ENCODE peak calls at places on chromosomes 1 and 21, in seven cellular contexts. One of them, this sample, is unnamed.

GRCh38 chr1:34845131-34845901 is 14.2 kb downstream of the SMIM12 start:
- DNase-seq in Caco-2: no peak
- DNase-seq in lower lobe of right lung: no peak
- DNase-seq in upper lobe of left lung: no peak
- DNase-seq in mammary epithelial cell: no peak
- DNase-seq in OCI-LY7: no peak
- DNase-seq in brain microvascular endothelial cell: no peak
- DNase-seq in this sample: no peak

GRCh38 chr1:181033128-181033798 is 520 bp upstream of the MR1 start:
- DNase-seq in Caco-2: no peak
- DNase-seq in lower lobe of right lung: peak; percentile 57
- DNase-seq in upper lobe of left lung: no peak
- DNase-seq in mammary epithelial cell: peak; percentile 90
- DNase-seq in OCI-LY7: peak; percentile 63
- DNase-seq in brain microvascular endothelial cell: peak; percentile 10
- DNase-seq in this sample: peak; percentile 64

GRCh38 chr1:208432346-208432745 is 188.2 kb upstream of the PLXNA2 start:
- DNase-seq in Caco-2: no peak
- DNase-seq in lower lobe of right lung: no peak
- DNase-seq in upper lobe of left lung: no peak
- DNase-seq in mammary epithelial cell: no peak
- DNase-seq in OCI-LY7: no peak
- DNase-seq in brain microvascular endothelial cell: no peak
- DNase-seq in this sample: no peak

GRCh38 chr1:5488448-5488847 is 503.8 kb downstream of the NPHP4 start:
- DNase-seq in Caco-2: no peak
- DNase-seq in lower lobe of right lung: no peak
- DNase-seq in upper lobe of left lung: no peak
- DNase-seq in mammary epithelial cell: no peak
- DNase-seq in OCI-LY7: no peak
- DNase-seq in brain microvascular endothelial cell: no peak
- DNase-seq in this sample: no peak

GRCh38 chr1:45329445-45329844 is 2.8 kb downstream of the HPDL start:
- DNase-seq in Caco-2: peak; percentile 90
- DNase-seq in lower lobe of right lung: no peak
- DNase-seq in upper lobe of left lung: no peak
- DNase-seq in mammary epithelial cell: no peak
- DNase-seq in OCI-LY7: no peak
- DNase-seq in brain microvascular endothelial cell: no peak
- DNase-seq in this sample: no peak

GRCh38 chr1:115596080-115596795 is 45.5 kb upstream of the VANGL1 start:
- DNase-seq in Caco-2: no peak
- DNase-seq in lower lobe of right lung: no peak
- DNase-seq in upper lobe of left lung: no peak
- DNase-seq in mammary epithelial cell: no peak
- DNase-seq in OCI-LY7: no peak
- DNase-seq in brain microvascular endothelial cell: peak; percentile 80
- DNase-seq in this sample: no peak

GRCh38 chr1:164823486-164824279 is 264.7 kb downstream of the PBX1 start:
- DNase-seq in Caco-2: no peak
- DNase-seq in lower lobe of right lung: no peak
- DNase-seq in upper lobe of left lung: no peak
- DNase-seq in mammary epithelial cell: no peak
- DNase-seq in OCI-LY7: no peak
- DNase-seq in brain microvascular endothelial cell: peak; percentile 48
- DNase-seq in this sample: no peak

GRCh38 chr1:3910769-3911520 is 10.9 kb upstream of the C1orf174 start:
- DNase-seq in Caco-2: peak; percentile 75
- DNase-seq in lower lobe of right lung: peak; percentile 78
- DNase-seq in upper lobe of left lung: peak; percentile 89
- DNase-seq in mammary epithelial cell: peak; percentile 52
- DNase-seq in OCI-LY7: peak; percentile 92
- DNase-seq in brain microvascular endothelial cell: peak; percentile 28
- DNase-seq in this sample: peak; percentile 62

GRCh38 chr21:18164933-18165332 is 79.7 kb upstream of the CHODL start:
- DNase-seq in Caco-2: no peak
- DNase-seq in lower lobe of right lung: no peak
- DNase-seq in upper lobe of left lung: no peak
- DNase-seq in mammary epithelial cell: no peak
- DNase-seq in OCI-LY7: no peak
- DNase-seq in brain microvascular endothelial cell: no peak
- DNase-seq in this sample: no peak

GRCh38 chr1:202684716-202685115 is 25.5 kb downstream of the SYT2 start:
- DNase-seq in Caco-2: no peak
- DNase-seq in lower lobe of right lung: no peak
- DNase-seq in upper lobe of left lung: no peak
- DNase-seq in mammary epithelial cell: no peak
- DNase-seq in OCI-LY7: no peak
- DNase-seq in brain microvascular endothelial cell: no peak
- DNase-seq in this sample: no peak

GRCh38 chr1:206909167-206909882 is 12.1 kb downstream of the IL24 start:
- DNase-seq in Caco-2: peak; percentile 50
- DNase-seq in lower lobe of right lung: peak; percentile 91
- DNase-seq in upper lobe of left lung: peak; percentile 96
- DNase-seq in mammary epithelial cell: peak; percentile 77
- DNase-seq in OCI-LY7: no peak
- DNase-seq in brain microvascular endothelial cell: no peak
- DNase-seq in this sample: no peak

GRCh38 chr1:238196516-238196915 is 305.8 kb upstream of the ZP4 start:
- DNase-seq in Caco-2: no peak
- DNase-seq in lower lobe of right lung: no peak
- DNase-seq in upper lobe of left lung: no peak
- DNase-seq in mammary epithelial cell: no peak
- DNase-seq in OCI-LY7: no peak
- DNase-seq in brain microvascular endothelial cell: no peak
- DNase-seq in this sample: no peak

GRCh38 chr1:43975249-43975961 is 645 bp downstream of the ATP6V0B start:
- DNase-seq in Caco-2: no peak
- DNase-seq in lower lobe of right lung: peak; percentile 91
- DNase-seq in upper lobe of left lung: no peak
- DNase-seq in mammary epithelial cell: peak; percentile 29
- DNase-seq in OCI-LY7: peak; percentile 55
- DNase-seq in brain microvascular endothelial cell: no peak
- DNase-seq in this sample: peak; percentile 58

GRCh38 chr1:27968692-27969091 is 8.9 kb downstream of the XKR8 start:
- DNase-seq in Caco-2: no peak
- DNase-seq in lower lobe of right lung: no peak
- DNase-seq in upper lobe of left lung: no peak
- DNase-seq in mammary epithelial cell: peak; percentile 90
- DNase-seq in OCI-LY7: no peak
- DNase-seq in brain microvascular endothelial cell: peak; percentile 92
- DNase-seq in this sample: no peak

GRCh38 chr1:240092301-240093119 is 827 bp downstream of the FMN2 start:
- DNase-seq in Caco-2: peak; percentile 38
- DNase-seq in lower lobe of right lung: no peak
- DNase-seq in upper lobe of left lung: peak; percentile 80
- DNase-seq in mammary epithelial cell: peak; percentile 4
- DNase-seq in OCI-LY7: no peak
- DNase-seq in brain microvascular endothelial cell: peak; percentile 57
- DNase-seq in this sample: no peak

GRCh38 chr1:162388615-162389014 is 7.1 kb downstream of the C1orf226 start:
- DNase-seq in Caco-2: no peak
- DNase-seq in lower lobe of right lung: no peak
- DNase-seq in upper lobe of left lung: peak; percentile 36
- DNase-seq in mammary epithelial cell: no peak
- DNase-seq in OCI-LY7: no peak
- DNase-seq in brain microvascular endothelial cell: no peak
- DNase-seq in this sample: no peak

GRCh38 chr1:176531896-176532892 is 69.2 kb downstream of the PAPPA2 start:
- DNase-seq in Caco-2: no peak
- DNase-seq in lower lobe of right lung: no peak
- DNase-seq in upper lobe of left lung: no peak
- DNase-seq in mammary epithelial cell: no peak
- DNase-seq in OCI-LY7: no peak
- DNase-seq in brain microvascular endothelial cell: no peak
- DNase-seq in this sample: no peak

GRCh38 chr1:179042700-179043099 is 17.0 kb downstream of the FAM20B start:
- DNase-seq in Caco-2: no peak
- DNase-seq in lower lobe of right lung: no peak
- DNase-seq in upper lobe of left lung: no peak
- DNase-seq in mammary epithelial cell: no peak
- DNase-seq in OCI-LY7: no peak
- DNase-seq in brain microvascular endothelial cell: no peak
- DNase-seq in this sample: no peak

GRCh38 chr1:36137776-36138175 is 11.5 kb downstream of the TRAPPC3 start:
- DNase-seq in Caco-2: no peak
- DNase-seq in lower lobe of right lung: no peak
- DNase-seq in upper lobe of left lung: no peak
- DNase-seq in mammary epithelial cell: no peak
- DNase-seq in OCI-LY7: no peak
- DNase-seq in brain microvascular endothelial cell: no peak
- DNase-seq in this sample: no peak

GRCh38 chr21:23968722-23969647 is 1638.3 kb downstream of the MRPL39 start:
- DNase-seq in Caco-2: peak; percentile 63
- DNase-seq in lower lobe of right lung: no peak
- DNase-seq in upper lobe of left lung: no peak
- DNase-seq in mammary epithelial cell: no peak
- DNase-seq in OCI-LY7: peak; percentile 8
- DNase-seq in brain microvascular endothelial cell: peak; percentile 18
- DNase-seq in this sample: peak; percentile 6

GRCh38 chr1:1073743-1074587 is at the start of gene RNF223:
- DNase-seq in Caco-2: peak; percentile 86
- DNase-seq in lower lobe of right lung: peak; percentile 84
- DNase-seq in upper lobe of left lung: peak; percentile 86
- DNase-seq in mammary epithelial cell: peak; percentile 56
- DNase-seq in OCI-LY7: no peak
- DNase-seq in brain microvascular endothelial cell: no peak
- DNase-seq in this sample: no peak

GRCh38 chr1:47386268-47386667 is 29.8 kb upstream of the FOXE3 start:
- DNase-seq in Caco-2: no peak
- DNase-seq in lower lobe of right lung: no peak
- DNase-seq in upper lobe of left lung: no peak
- DNase-seq in mammary epithelial cell: no peak
- DNase-seq in OCI-LY7: no peak
- DNase-seq in brain microvascular endothelial cell: no peak
- DNase-seq in this sample: no peak

GRCh38 chr1:218683224-218683623 is 338.1 kb downstream of the TGFB2 start:
- DNase-seq in Caco-2: no peak
- DNase-seq in lower lobe of right lung: no peak
- DNase-seq in upper lobe of left lung: no peak
- DNase-seq in mammary epithelial cell: no peak
- DNase-seq in OCI-LY7: no peak
- DNase-seq in brain microvascular endothelial cell: no peak
- DNase-seq in this sample: no peak
- TF ChIP-seq CTCF in Caco-2: no peak
- TF ChIP-seq CTCF in lower lobe of right lung: no peak
- TF ChIP-seq CTCF in upper lobe of left lung: no peak
- TF ChIP-seq CTCF in mammary epithelial cell: peak; percentile 19
- TF ChIP-seq CTCF in OCI-LY7: no peak
- TF ChIP-seq CTCF in brain microvascular endothelial cell: no peak
- TF ChIP-seq CTCF in this sample: no peak

GRCh38 chr1:230849451-230850194 is 18.7 kb downstream of the C1orf198 start:
- DNase-seq in Caco-2: no peak
- DNase-seq in lower lobe of right lung: no peak
- DNase-seq in upper lobe of left lung: no peak
- DNase-seq in mammary epithelial cell: peak; percentile 43
- DNase-seq in OCI-LY7: no peak
- DNase-seq in brain microvascular endothelial cell: peak; percentile 94
- DNase-seq in this sample: no peak
- H3K4me3 ChIP-seq in Caco-2: no peak overlapping the region
- H3K4me3 ChIP-seq in lower lobe of right lung: no peak overlapping the region
- H3K4me3 ChIP-seq in upper lobe of left lung: no peak overlapping the region
- H3K4me3 ChIP-seq in mammary epithelial cell: no peak overlapping the region
- H3K4me3 ChIP-seq in OCI-LY7: no peak overlapping the region
- H3K4me3 ChIP-seq in brain microvascular endothelial cell: no peak overlapping the region
- H3K4me3 ChIP-seq in this sample: no peak overlapping the region

GRCh38 chr21:43969115-43969444 is 43.0 kb upstream of the TRAPPC10 start:
- DNase-seq in Caco-2: no peak
- DNase-seq in lower lobe of right lung: no peak
- DNase-seq in upper lobe of left lung: peak; percentile 72
- DNase-seq in mammary epithelial cell: no peak
- DNase-seq in OCI-LY7: no peak
- DNase-seq in brain microvascular endothelial cell: no peak
- DNase-seq in this sample: no peak
- H3K36me3 ChIP-seq in Caco-2: no peaks in the 10 kb centered on the region
- H3K36me3 ChIP-seq in lower lobe of right lung: peaks cover 79% of the 10 kb centered on the region
- H3K36me3 ChIP-seq in upper lobe of left lung: peaks cover 83% of the 10 kb centered on the region
- H3K36me3 ChIP-seq in mammary epithelial cell: no peaks in the 10 kb centered on the region
- H3K36me3 ChIP-seq in OCI-LY7: no peaks in the 10 kb centered on the region
- H3K36me3 ChIP-seq in brain microvascular endothelial cell: peaks cover 18% of the 10 kb centered on the region
- H3K36me3 ChIP-seq in this sample: peaks cover 32% of the 10 kb centered on the region

DNA sequence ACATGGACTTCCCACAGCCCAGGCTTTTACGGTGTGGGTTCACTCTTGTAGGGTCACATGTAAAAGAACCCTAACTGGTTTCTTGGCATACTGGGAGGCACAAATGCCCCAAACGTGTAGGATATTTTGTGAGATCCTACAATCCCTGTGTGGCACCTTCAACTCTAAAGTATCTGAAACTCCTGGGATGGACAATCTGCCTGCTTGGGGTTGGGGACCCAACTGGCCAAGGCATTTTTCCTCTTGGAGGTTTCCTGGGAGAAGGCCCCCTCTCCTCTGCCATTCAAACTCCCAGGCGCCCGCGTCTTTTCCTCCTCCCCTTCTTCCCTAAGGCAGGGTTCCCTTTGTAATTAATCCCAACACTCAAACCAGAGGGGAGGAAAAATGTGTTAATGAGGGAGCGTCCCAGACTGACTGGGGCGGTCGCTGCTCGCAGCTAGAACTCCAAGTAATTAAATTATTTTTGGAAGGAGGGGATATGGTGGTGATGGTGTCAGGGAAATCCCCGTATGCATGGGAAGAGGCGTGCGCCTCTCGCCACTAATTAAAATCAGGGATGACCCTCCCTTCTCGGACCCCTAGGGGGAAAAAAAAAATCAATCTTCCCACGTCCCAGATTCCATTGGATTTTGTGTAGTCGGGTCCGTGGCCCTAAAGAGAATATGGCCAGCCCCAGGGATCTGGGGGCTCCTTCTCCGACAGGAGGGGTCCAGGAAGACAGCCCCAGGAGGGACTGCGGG is 650 bp upstream of the VANGL2 start:
- DNase-seq in Caco-2: no peak
- DNase-seq in lower lobe of right lung: no peak
- DNase-seq in upper lobe of left lung: no peak
- DNase-seq in mammary epithelial cell: no peak
- DNase-seq in OCI-LY7: no peak
- DNase-seq in brain microvascular endothelial cell: no peak
- DNase-seq in this sample: no peak
- TF ChIP-seq CTCF in Caco-2: no peak
- TF ChIP-seq CTCF in lower lobe of right lung: no peak
- TF ChIP-seq CTCF in upper lobe of left lung: peak; percentile 5
- TF ChIP-seq CTCF in mammary epithelial cell: no peak
- TF ChIP-seq CTCF in OCI-LY7: no peak
- TF ChIP-seq CTCF in brain microvascular endothelial cell: no peak
- TF ChIP-seq CTCF in this sample: no peak

GRCh38 chr1:10212476-10212875 is 2.1 kb downstream of the KIF1B start:
- DNase-seq in Caco-2: no peak
- DNase-seq in lower lobe of right lung: no peak
- DNase-seq in upper lobe of left lung: no peak
- DNase-seq in mammary epithelial cell: no peak
- DNase-seq in OCI-LY7: no peak
- DNase-seq in brain microvascular endothelial cell: no peak
- DNase-seq in this sample: no peak
- H3K4me3 ChIP-seq in Caco-2: no peak overlapping the region
- H3K4me3 ChIP-seq in lower lobe of right lung: no peak overlapping the region
- H3K4me3 ChIP-seq in upper lobe of left lung: no peak overlapping the region
- H3K4me3 ChIP-seq in mammary epithelial cell: peak overlapping the region; percentile 87
- H3K4me3 ChIP-seq in OCI-LY7: no peak overlapping the region
- H3K4me3 ChIP-seq in brain microvascular endothelial cell: no peak overlapping the region
- H3K4me3 ChIP-seq in this sample: no peak overlapping the region

This sample was measured in GM06990.